ENCODE peak calls at places on chromosomes 4 and X, in ten cellular contexts. C is tibial nerve, D is A549, F is transverse colon, S is suprapubic skin, Z is K562, G is ovary, B is sigmoid colon, W is stomach, H is H1. J is an unnamed sample.

GRCh38 chr4:180058731-180059215 is 2184.4 kb upstream of the TENM3 start:
- DNase-seq in W (no peak), C (no peak), S (no peak), Z (no peak), F (peak), B (no peak), D (peak), H (peak), G (no peak), J (peak)

GRCh38 chr4:145736241-145736831 is 56.4 kb downstream of the C4orf51 start:
- DNase-seq in C (no peak), W (peak), F (peak), G (peak), S (no peak), Z (no peak), H (no peak), B (peak), D (no peak), J (peak)

GRCh38 chrX:153881281-153881680 is 4.7 kb downstream of the L1CAM start:
- DNase-seq in C (no peak), B (no peak), S (no peak), D (no peak), G (no peak), W (no peak), H (no peak), F (no peak), Z (no peak), J (no peak)

GRCh38 chr4:80202190-80202711 is 4.9 kb downstream of the PRDM8 start:
- DNase-seq in H (peak), F (peak), C (peak), S (peak), W (peak), B (peak), D (peak), Z (no peak), G (peak), J (peak)

GRCh38 chrX:33840176-33840575 is 291.9 kb downstream of the FAM47A start:
- DNase-seq in H (no peak), F (no peak), S (no peak), W (no peak), B (no peak), G (no peak), Z (no peak), D (no peak), C (no peak), J (no peak)

GRCh38 chrX:22032084-22032483 is at the start of gene PHEX:
- DNase-seq in S (no peak), B (no peak), C (no peak), F (no peak), Z (no peak), W (no peak), G (no peak), D (no peak), H (no peak), J (no peak)

GRCh38 chr4:8542776-8543525 is 37.2 kb upstream of the GPR78 start:
- DNase-seq in G (no peak), B (peak), S (no peak), H (no peak), F (no peak), Z (no peak), W (no peak), C (no peak), D (no peak), J (no peak)

GRCh38 chr4:184816962-184817361 is 8.8 kb downstream of the ACSL1 start:
- DNase-seq in D (no peak), B (no peak), Z (no peak), C (no peak), F (no peak), W (no peak), S (no peak), H (no peak), G (no peak), J (no peak)

GRCh38 chr4:54513231-54513630 is 144.5 kb upstream of the KIT start:
- DNase-seq in F (no peak), B (no peak), D (no peak), C (no peak), W (no peak), G (no peak), Z (no peak), S (no peak), H (no peak), J (no peak)

DNA sequence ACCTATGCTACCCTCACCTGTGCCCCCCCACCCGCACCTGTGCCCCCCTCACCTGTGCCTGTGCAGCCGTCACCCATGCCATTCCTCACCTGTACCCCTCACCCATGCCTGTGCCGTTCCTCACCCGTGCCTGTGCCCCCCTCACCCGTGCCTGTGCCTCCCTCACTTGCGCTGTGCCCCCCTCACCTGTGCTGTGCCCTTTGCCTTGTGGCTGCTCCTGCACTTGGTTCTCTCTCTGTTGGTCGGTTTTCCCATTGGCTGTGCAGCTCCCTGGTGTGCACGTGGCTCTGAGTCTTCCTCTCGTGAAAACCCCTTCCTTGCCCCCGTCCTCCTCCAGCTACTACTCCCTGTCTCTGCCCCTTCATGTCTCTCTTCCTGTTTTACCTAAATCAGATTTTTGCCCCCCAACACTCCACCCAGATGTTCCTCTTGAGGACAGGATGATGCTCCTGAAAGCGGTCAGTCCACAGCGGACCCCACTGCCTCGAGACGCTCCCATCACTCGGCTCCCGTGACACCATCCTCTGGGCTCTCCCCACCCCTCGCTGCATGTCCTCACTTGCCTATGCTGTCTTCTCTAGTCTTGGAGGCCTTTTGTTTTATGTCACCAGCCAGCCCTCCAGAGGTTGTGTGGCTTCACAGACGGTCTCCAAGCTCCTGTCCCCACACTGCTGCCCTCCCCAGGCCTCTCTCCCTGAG is 6.8 kb downstream of the MAEA start:
- DNase-seq in B (peak), Z (no peak), W (no peak), D (no peak), H (no peak), C (no peak), G (no peak), F (no peak), S (peak), J (no peak)
- TF ChIP-seq EP300 in B (no peak), Z (no peak), W (no peak), D (no peak), H (no peak), C (no peak), G (no peak), F (no peak), S (no peak), J (no peak)

GRCh38 chr4:41744572-41745291 is 3.8 kb downstream of the PHOX2B start:
- DNase-seq in B (no peak), C (no peak), Z (no peak), W (no peak), G (no peak), H (peak), F (no peak), S (no peak), D (no peak), J (no peak)
- TF ChIP-seq EP300 in B (no peak), C (no peak), Z (no peak), W (no peak), G (no peak), H (no peak), F (no peak), S (no peak), D (no peak), J (no peak)

GRCh38 chr4:120318447-120318846 is 251.8 kb upstream of the MAD2L1 start:
- DNase-seq in W (no peak), G (no peak), F (no peak), C (no peak), S (no peak), D (no peak), B (no peak), Z (no peak), H (no peak), J (no peak)

GRCh38 chr4:120314969-120315368 is 248.3 kb upstream of the MAD2L1 start:
- DNase-seq in G (no peak), B (no peak), W (no peak), C (no peak), H (no peak), Z (no peak), D (no peak), F (no peak), S (no peak), J (no peak)

GRCh38 chr4:120319230-120319761 is 252.6 kb upstream of the MAD2L1 start:
- DNase-seq in C (no peak), Z (no peak), W (no peak), G (no peak), D (no peak), H (no peak), F (no peak), B (no peak), S (no peak), J (no peak)

GRCh38 chr4:120317713-120318112 is 251.1 kb upstream of the MAD2L1 start:
- DNase-seq in S (no peak), W (no peak), Z (no peak), D (no peak), B (no peak), H (no peak), F (no peak), C (no peak), G (no peak), J (no peak)
- TF ChIP-seq EP300 in S (no peak), W (no peak), Z (no peak), D (no peak), B (no peak), H (no peak), F (no peak), C (no peak), G (no peak), J (no peak)

GRCh38 chr4:77990904-77991358 is 66.2 kb upstream of the FRAS1 start:
- DNase-seq in C (no peak), H (no peak), Z (no peak), B (no peak), F (no peak), W (no peak), S (no peak), D (no peak), G (no peak), J (no peak)
- TF ChIP-seq EP300 in C (no peak), H (no peak), Z (no peak), B (no peak), F (no peak), W (no peak), S (no peak), D (no peak), G (no peak), J (no peak)

GRCh38 chr4:6763330-6763851 is 19.1 kb upstream of the KIAA0232 start:
- DNase-seq in C (no peak), B (no peak), F (peak), G (no peak), S (no peak), H (no peak), Z (peak), W (no peak), D (no peak), J (no peak)
- TF ChIP-seq EP300 in C (no peak), B (no peak), F (no peak), G (no peak), S (no peak), H (no peak), Z (peak), W (no peak), D (no peak), J (no peak)

GRCh38 chr4:72970756-72971155 is 98.8 kb downstream of the COX18 start:
- DNase-seq in F (no peak), W (no peak), D (no peak), S (no peak), C (no peak), B (no peak), Z (no peak), H (no peak), G (no peak), J (no peak)

GRCh38 chr4:72974694-72975487 is 94.6 kb downstream of the COX18 start:
- DNase-seq in H (no peak), Z (no peak), B (no peak), D (no peak), W (no peak), C (no peak), S (no peak), G (no peak), F (no peak), J (no peak)

GRCh38 chr4:72969957-72970356 is 99.6 kb downstream of the COX18 start:
- DNase-seq in B (no peak), D (no peak), C (no peak), G (peak), W (no peak), S (no peak), Z (no peak), F (no peak), H (no peak), J (no peak)

GRCh38 chr4:72975488-72975784 is 94.1 kb downstream of the COX18 start:
- DNase-seq in D (no peak), H (no peak), S (no peak), W (no peak), B (no peak), G (no peak), Z (no peak), F (no peak), C (no peak), J (no peak)

GRCh38 chr4:72971572-72971971 is 97.9 kb downstream of the COX18 start:
- DNase-seq in S (no peak), Z (no peak), D (no peak), G (no peak), H (no peak), B (no peak), W (no peak), F (no peak), C (no peak), J (no peak)
- TF ChIP-seq EP300 in S (no peak), Z (no peak), D (no peak), G (no peak), H (no peak), B (no peak), W (no peak), F (no peak), C (no peak), J (no peak)

DNA sequence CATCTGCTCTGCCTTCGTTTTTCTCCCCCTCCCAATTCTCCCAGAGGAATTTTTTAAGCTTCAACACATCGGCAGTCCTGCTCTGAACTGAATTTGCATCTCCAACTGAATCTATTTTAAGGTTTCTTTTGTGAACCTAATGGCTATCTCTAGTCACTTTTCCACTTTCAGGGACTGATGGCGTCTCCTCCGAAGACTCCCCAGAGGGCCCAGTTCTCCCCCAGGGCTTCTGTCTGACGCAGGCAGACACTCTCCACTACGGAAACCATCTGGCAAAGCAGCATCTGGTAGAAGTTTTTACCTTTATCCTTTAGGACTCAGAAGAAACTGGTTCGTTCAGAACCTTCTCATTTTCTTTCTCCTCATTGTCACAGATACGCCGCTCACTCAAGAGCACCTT is 280.1 kb downstream of the ADGRA3 start:
- DNase-seq in H (no peak), F (no peak), D (no peak), B (no peak), W (no peak), C (no peak), S (no peak), Z (no peak), G (no peak), J (no peak)
- TF ChIP-seq EP300 in H (no peak), F (no peak), D (no peak), B (no peak), W (no peak), C (no peak), S (no peak), Z (no peak), G (no peak), J (no peak)

GRCh38 chr4:5222951-5223350 is 171.7 kb downstream of the STK32B start:
- DNase-seq in C (no peak), S (no peak), Z (no peak), B (no peak), G (no peak), W (no peak), F (no peak), H (no peak), D (no peak), J (no peak)

GRCh38 chr4:5217411-5217810 is 166.1 kb downstream of the STK32B start:
- DNase-seq in G (no peak), F (no peak), C (no peak), B (no peak), Z (no peak), S (no peak), D (no peak), H (no peak), W (no peak), J (no peak)

GRCh38 chr4:5218376-5219069 is 167.2 kb downstream of the STK32B start:
- DNase-seq in S (no peak), C (no peak), W (no peak), D (no peak), Z (no peak), H (no peak), F (no peak), G (no peak), B (no peak), J (peak)

GRCh38 chr4:5222047-5222446 is 170.8 kb downstream of the STK32B start:
- DNase-seq in F (no peak), W (no peak), Z (no peak), B (no peak), S (no peak), D (no peak), G (no peak), C (no peak), H (no peak), J (no peak)

DNA sequence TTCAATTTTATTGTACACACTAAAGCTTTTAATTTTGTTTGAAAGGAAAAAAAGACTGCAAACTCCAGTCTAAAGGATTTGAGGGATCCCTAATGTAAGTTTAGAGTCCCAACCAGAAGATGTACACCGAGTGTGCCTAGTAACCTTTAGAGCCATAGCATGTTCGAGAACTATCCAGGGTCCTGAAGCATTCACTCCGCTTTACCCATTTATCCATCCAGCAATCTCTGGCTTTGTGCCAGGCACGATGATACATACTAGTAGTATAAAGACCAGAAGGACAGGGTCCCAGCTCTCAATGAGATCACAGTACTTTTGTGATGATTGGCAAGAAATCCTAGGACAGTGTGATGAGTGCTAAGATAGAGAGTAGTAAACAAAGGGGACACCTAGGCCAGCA is 168.7 kb downstream of the STK32B start:
- DNase-seq in C (no peak), W (no peak), Z (no peak), G (no peak), B (no peak), D (no peak), H (no peak), S (no peak), F (no peak), J (no peak)
- TF ChIP-seq EP300 in C (no peak), W (no peak), Z (no peak), G (no peak), B (no peak), D (no peak), H (no peak), S (no peak), F (no peak), J (no peak)

GRCh38 chr4:125956281-125956680 is 641.5 kb downstream of the FAT4 start:
- DNase-seq in Z (no peak), C (no peak), W (no peak), H (no peak), G (no peak), D (no peak), S (no peak), B (no peak), F (no peak), J (no peak)

GRCh38 chr4:125952631-125953030 is 637.9 kb downstream of the FAT4 start:
- DNase-seq in Z (no peak), S (no peak), B (no peak), G (no peak), C (no peak), D (no peak), W (no peak), F (no peak), H (no peak), J (no peak)

GRCh38 chr4:125951275-125951887 is 636.6 kb downstream of the FAT4 start:
- DNase-seq in Z (no peak), H (no peak), D (no peak), B (no peak), C (no peak), F (no peak), G (no peak), W (no peak), S (no peak), J (no peak)
- TF ChIP-seq EP300 in Z (no peak), H (no peak), D (no peak), B (no peak), C (no peak), F (no peak), G (no peak), W (no peak), S (no peak), J (no peak)

J was measured in upper lobe of left lung.